ENCODE peak calls at places on chromosome 19, in five cellular contexts. P, H, E, G and W are unnamed samples.

GRCh38 chr19:771332-771785 is 20.4 kb downstream of the MISP start:
- DNase-seq in G (no peak), E (no peak), H (peak), P (peak), W (no peak)

GRCh38 chr19:29622191-29623070 is 16.3 kb downstream of the POP4 start:
- DNase-seq in H (peak), E (no peak), G (no peak), P (no peak), W (no peak)

GRCh38 chr19:29670255-29670654 is 5.0 kb downstream of the PLEKHF1 start:
- DNase-seq in H (no peak), E (no peak), G (no peak), P (no peak), W (no peak)

GRCh38 chr19:6654347-6655310 is 15.3 kb downstream of the TNFSF14 start:
- DNase-seq in E (no peak), H (no peak), P (no peak), G (no peak), W (no peak)

GRCh38 chr19:12749938-12750521 is 1.6 kb upstream of the BEST2 start:
- DNase-seq in G (no peak), E (no peak), P (no peak), H (peak), W (no peak)

GRCh38 chr19:47351545-47351944 is 2.4 kb downstream of the DHX34 start:
- DNase-seq in H (peak), P (peak), G (no peak), E (no peak), W (no peak)

GRCh38 chr19:33472696-33473624 is 48.6 kb downstream of the PEPD start:
- DNase-seq in P (peak), H (no peak), G (no peak), E (peak), W (no peak)

GRCh38 chr19:33110201-33110910 is 21.6 kb upstream of the WDR88 start:
- DNase-seq in P (peak), G (no peak), H (no peak), E (no peak), W (no peak)

GRCh38 chr19:38061294-38061693 is 154.3 kb downstream of the SIPA1L3 start:
- DNase-seq in G (no peak), H (no peak), E (no peak), P (no peak), W (no peak)

GRCh38 chr19:34767967-34768366 is 5.0 kb downstream of the ZNF599 start:
- DNase-seq in G (no peak), H (no peak), E (no peak), P (no peak), W (no peak)

GRCh38 chr19:5690125-5690954 is at the start of gene RPL36:
- DNase-seq in G (peak), E (peak), P (peak), H (peak), W (peak)

GRCh38 chr19:38209671-38210457 is 14.2 kb downstream of the DPF1 start:
- DNase-seq in P (peak), H (peak), E (peak), G (peak), W (peak)

GRCh38 chr19:29449371-29449770 is 76.4 kb upstream of the VSTM2B start:
- DNase-seq in G (no peak), H (no peak), E (no peak), P (no peak), W (peak)

GRCh38 chr19:33029746-33030303 is 34.9 kb downstream of the RHPN2 start:
- DNase-seq in P (no peak), H (no peak), G (no peak), E (no peak), W (no peak)

GRCh38 chr19:10979950-10980349 is 19.1 kb downstream of the SMARCA4 start:
- DNase-seq in H (no peak), E (no peak), G (no peak), P (no peak), W (no peak)

GRCh38 chr19:13063461-13064091 is 39.1 kb downstream of the LYL1 start:
- DNase-seq in H (no peak), P (no peak), G (no peak), E (no peak), W (no peak)

GRCh38 chr19:46201413-46202310 is 27.9 kb upstream of the IGFL1 start:
- DNase-seq in H (no peak), P (no peak), G (peak), E (no peak), W (no peak)

GRCh38 chr19:40586611-40587010 is 9.9 kb downstream of the SHKBP1 start:
- DNase-seq in P (no peak), G (no peak), E (no peak), H (no peak), W (no peak)

GRCh38 chr19:38686530-38686888 is 39.1 kb downstream of the ACTN4 start:
- DNase-seq in E (no peak), P (no peak), G (no peak), H (no peak), W (no peak)

GRCh38 chr19:57443121-57443696 is 8.1 kb downstream of the ZNF749 start:
- DNase-seq in G (no peak), E (no peak), P (no peak), H (no peak), W (no peak)

GRCh38 chr19:35524181-35524838 is 3.8 kb downstream of the SBSN start:
- DNase-seq in P (no peak), H (no peak), G (no peak), E (no peak), W (no peak)

GRCh38 chr19:33311326-33311682 is 9.0 kb upstream of the CEBPA start:
- DNase-seq in E (no peak), G (no peak), H (no peak), P (no peak), W (no peak)

GRCh38 chr19:11478167-11479089 is 2.4 kb downstream of the ELAVL3 start:
- DNase-seq in P (no peak), E (no peak), G (no peak), H (no peak), W (no peak)

DNA sequence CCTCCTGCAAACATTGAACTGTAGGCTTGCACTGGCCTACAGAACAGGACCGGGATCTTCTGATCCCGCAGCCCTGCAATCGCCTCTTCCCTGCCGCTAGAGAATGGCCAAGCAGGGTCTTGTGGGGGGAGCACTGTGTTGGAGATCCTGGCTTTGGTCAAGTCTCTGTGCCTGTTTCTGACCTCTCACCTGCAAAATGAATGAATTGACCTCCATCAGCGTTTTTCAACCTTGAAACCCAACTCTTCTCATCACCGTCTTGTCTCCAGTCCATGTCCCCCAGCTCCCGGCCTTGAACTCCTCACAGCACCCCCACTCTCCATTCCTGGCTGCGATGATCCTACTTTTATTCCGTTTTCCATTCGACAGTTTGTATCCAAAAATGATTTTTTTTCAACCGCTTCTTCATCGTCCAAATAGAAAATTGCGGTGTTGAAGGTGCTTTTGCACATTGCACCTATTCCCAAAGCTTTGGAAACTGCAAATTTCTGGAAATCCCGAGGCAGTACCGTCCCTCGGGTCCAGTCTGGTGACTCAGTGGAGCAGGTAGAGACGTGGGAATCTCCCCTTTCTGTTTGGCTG is 2.0 kb downstream of the MYO9B start:
- DNase-seq in H (no peak), P (no peak), G (no peak), E (no peak), W (no peak)
- H3K4me3 ChIP-seq in H (peak), P (no peak), G (no peak), E (no peak), W (peak)

GRCh38 chr19:43562698-43563241 is 12.6 kb downstream of the XRCC1 start:
- DNase-seq in E (no peak), H (no peak), G (peak), P (peak), W (no peak)
- TF ChIP-seq POLR2AphosphoS5 in E (no peak), H (no peak), G (no peak), P (no peak), W (no peak)

DNA sequence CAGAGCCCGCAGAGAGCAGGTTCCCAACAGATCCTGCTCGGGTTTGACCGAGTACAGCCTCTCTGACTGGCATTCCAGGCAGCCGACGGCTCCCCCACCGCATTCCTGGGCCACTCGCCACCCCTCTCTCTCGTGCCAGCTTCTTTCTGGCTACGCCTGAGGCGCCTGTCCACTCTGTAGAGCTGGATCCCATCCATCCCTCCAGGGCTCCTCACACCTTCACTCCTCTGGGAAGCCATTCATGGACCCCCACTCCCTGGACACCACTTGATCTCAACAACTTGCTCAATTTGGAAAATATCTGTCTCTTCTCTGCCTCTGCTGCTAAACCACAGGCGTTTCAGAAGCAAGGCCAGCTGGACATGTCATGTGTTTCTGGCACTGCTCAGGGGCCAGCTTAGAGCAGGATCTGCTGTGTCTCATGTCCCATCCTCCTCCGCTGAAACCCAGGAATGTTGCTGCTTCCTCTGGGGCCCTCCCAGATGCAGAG is 30.6 kb upstream of the ATP1A3 start:
- DNase-seq in G (peak), P (no peak), H (no peak), E (no peak), W (no peak)
- H3K27ac ChIP-seq in G (peak), P (no peak), H (no peak), E (no peak), W (no peak)

GRCh38 chr19:3035542-3036118 is 6.5 kb upstream of the TLE2 start:
- DNase-seq in P (peak), H (peak), E (peak), G (peak), W (peak)

GRCh38 chr19:3033595-3034193 is 4.6 kb upstream of the TLE2 start:
- DNase-seq in E (no peak), G (no peak), H (no peak), P (no peak), W (no peak)

GRCh38 chr19:3036119-3036794 is 7.2 kb upstream of the TLE2 start:
- DNase-seq in H (peak), G (peak), P (peak), E (peak), W (peak)

GRCh38 chr19:3034845-3035541 is 5.9 kb upstream of the TLE2 start:
- DNase-seq in E (no peak), P (no peak), H (no peak), G (peak), W (no peak)

GRCh38 chr19:3034194-3034844 is 5.2 kb upstream of the TLE2 start:
- DNase-seq in E (no peak), G (no peak), P (no peak), H (no peak), W (no peak)
- H3K4me3 ChIP-seq in E (peak), G (peak), P (no peak), H (no peak), W (no peak)

GRCh38 chr19:50333235-50333736 is 4.1 kb upstream of the KCNC3 start:
- DNase-seq in H (peak), G (peak), P (peak), E (no peak), W (no peak)
- TF ChIP-seq POLR2AphosphoS5 in H (no peak), G (no peak), P (no peak), E (no peak), W (no peak)

DNA sequence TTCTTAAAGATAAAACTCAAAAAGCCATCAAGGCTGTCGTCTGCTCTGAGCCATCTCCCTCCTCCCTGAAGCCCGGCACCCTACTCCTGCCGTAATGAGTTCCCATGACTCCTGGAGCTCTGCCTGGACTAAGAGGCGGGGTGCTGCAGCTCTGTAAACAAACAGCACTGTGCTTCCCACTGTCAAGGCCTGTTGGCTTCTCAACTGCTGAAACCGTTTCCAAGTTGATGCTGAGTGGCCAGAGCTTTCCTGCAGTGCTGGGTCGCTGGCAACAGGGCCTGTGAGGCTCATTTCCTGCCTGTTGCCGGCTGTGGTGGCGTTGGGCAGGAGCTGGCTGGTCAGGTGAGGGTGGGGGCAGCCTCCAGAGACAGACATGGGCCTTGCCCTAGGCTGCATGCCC is 26.7 kb upstream of the ISYNA1 start:
- DNase-seq in H (no peak), E (no peak), P (peak), G (peak), W (no peak)
- H3K27ac ChIP-seq in H (no peak), E (peak), P (no peak), G (peak), W (peak)